ENCODE peak calls at places on chromosomes 13 and 19, in six cellular contexts. P is heart left ventricle, A is AG09309, R is neural progenitor cell, J is psoas muscle, S is hepatocyte. C is an unnamed sample.

GRCh38 chr13:43567608-43568007 is 219.2 kb downstream of the ENOX1 start:
- DNase-seq in P (no peak), R (no peak), J (no peak), A (peak), S (no peak), C (no peak)

GRCh38 chr13:79628463-79628862 is 147.5 kb downstream of the NDFIP2 start:
- DNase-seq in S (no peak), J (no peak), R (no peak), P (no peak), A (no peak), C (no peak)

GRCh38 chr19:2233601-2234280 is 2.4 kb downstream of the PLEKHJ1 start:
- DNase-seq in R (no peak), A (no peak), J (no peak), P (no peak), S (no peak), C (no peak)

GRCh38 chr19:41377977-41378707 is 1.8 kb downstream of the TMEM91 start:
- DNase-seq in J (peak), A (no peak), P (no peak), S (peak), R (peak), C (no peak)

GRCh38 chr19:1384478-1385110 is 887 bp downstream of the NDUFS7 start:
- DNase-seq in P (no peak), A (no peak), J (no peak), S (no peak), R (no peak), C (no peak)

GRCh38 chr19:42023121-42023942 is 29.3 kb upstream of the ATP1A3 start:
- DNase-seq in P (peak), A (no peak), R (peak), S (no peak), J (peak), C (no peak)

GRCh38 chr19:1851581-1852293 is 3.5 kb upstream of the REXO1 start:
- DNase-seq in A (no peak), P (peak), J (no peak), S (no peak), R (no peak), C (no peak)

GRCh38 chr13:67134322-67135129 is 95.6 kb downstream of the PCDH9 start:
- DNase-seq in P (no peak), S (no peak), R (no peak), A (no peak), J (no peak), C (no peak)

GRCh38 chr19:13366529-13367143 is 139.6 kb downstream of the CACNA1A start:
- DNase-seq in S (no peak), J (no peak), P (no peak), A (peak), R (peak), C (no peak)

GRCh38 chr13:94009696-94010095 is 469.8 kb downstream of the DCT start:
- DNase-seq in R (no peak), S (no peak), P (no peak), J (no peak), A (peak), C (no peak)

GRCh38 chr13:82800391-82800790 is 1081.9 kb downstream of the SLITRK1 start:
- DNase-seq in J (no peak), R (no peak), S (no peak), P (no peak), A (peak), C (no peak)

GRCh38 chr19:10774893-10775292 is 57.0 kb downstream of the DNM2 start:
- DNase-seq in J (no peak), A (no peak), S (no peak), R (no peak), P (no peak), C (no peak)

GRCh38 chr19:29214411-29214810 is 1.5 kb upstream of the UQCRFS1 start:
- DNase-seq in S (no peak), A (no peak), P (no peak), J (no peak), R (no peak), C (no peak)

GRCh38 chr19:46412034-46412982 is 1.1 kb downstream of the CCDC8 start:
- DNase-seq in R (peak), A (no peak), J (no peak), S (peak), P (no peak), C (no peak)

GRCh38 chr19:46420056-46420455 is 6.7 kb upstream of the CCDC8 start:
- DNase-seq in A (no peak), R (no peak), P (no peak), J (no peak), S (no peak), C (no peak)

GRCh38 chr19:46413262-46414031 is at the start of gene CCDC8:
- DNase-seq in R (peak), S (peak), P (peak), J (peak), A (peak), C (peak)

GRCh38 chr19:46412983-46413261 is 442 bp downstream of the CCDC8 start:
- DNase-seq in P (no peak), A (no peak), R (no peak), S (no peak), J (no peak), C (no peak)

DNA sequence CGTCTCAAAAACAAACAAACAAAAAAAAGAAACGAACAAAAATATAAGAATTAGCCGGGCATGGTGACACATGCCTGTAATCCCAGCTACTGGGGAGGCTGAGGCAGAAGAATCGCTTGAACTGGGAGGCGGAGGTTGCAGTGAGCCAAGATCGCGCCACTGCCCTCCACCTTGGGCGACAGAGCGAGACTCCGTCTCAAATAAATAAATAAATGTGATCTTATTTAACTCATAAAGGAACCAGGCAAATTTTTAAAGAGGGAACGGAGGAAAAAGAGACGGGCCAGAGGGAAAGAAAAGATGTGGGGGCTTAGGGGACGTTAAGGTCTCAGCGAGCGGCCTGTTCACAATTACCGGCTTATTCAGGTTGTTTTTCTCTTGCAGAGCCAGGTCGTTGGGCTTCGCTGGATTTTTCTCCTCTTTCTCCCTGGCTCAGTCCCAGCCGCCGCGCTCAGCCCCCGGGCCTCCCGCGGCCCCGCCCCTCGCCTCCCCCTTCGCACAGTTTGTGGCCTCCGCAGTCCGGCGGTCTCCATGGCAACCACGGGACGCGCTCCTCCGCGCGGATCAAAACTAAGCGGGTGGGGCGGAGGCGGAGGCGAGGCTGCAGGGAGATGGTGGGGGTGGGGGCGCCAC is 2.8 kb upstream of the CCDC8 start:
- DNase-seq in R (peak), P (peak), S (peak), A (no peak), J (peak), C (peak)
- H3K4me3 ChIP-seq in R (peak), P (no peak), S (peak), A (peak), J (peak), C (peak)

DNA sequence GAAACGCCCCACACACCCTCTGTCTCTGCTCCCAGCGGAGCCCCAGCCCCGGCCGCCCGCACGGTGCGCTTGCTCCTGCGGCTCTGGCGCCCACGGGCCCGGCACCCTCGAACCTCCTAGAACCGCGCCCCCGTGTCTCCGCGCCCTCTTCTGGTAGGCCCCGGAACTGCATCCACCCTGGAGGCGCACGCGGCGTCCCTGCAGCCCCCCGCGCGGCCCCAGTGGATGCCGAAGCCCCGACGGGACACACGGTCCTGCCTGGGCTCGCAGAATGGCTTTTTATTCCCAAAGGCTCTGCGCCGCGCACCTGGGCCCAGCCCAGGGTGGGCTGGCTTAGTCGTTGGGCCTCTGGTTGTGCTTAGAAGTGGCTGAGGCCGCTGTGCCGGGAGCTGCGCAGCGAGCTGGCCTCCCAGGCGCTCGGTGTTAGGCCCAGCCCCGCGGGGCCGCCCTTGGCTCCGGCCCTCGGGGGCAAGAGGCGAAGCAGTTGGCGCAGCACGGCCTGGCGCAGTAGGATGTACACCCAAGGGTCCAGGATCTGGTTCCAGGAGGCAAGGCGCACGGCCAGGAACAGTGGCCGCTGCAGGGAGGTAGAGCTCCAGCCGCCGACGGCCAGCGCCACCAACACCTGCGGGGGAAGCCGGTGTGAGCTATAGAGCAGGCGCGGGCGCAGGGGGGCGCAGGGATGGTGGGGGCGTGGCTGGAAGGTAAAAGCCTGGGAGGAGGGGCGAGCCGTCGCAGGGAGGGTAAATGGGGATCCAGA is 2.8 kb downstream of the PTGER1 start:
- DNase-seq in R (peak), A (no peak), P (peak), J (peak), S (peak), C (no peak)
- H3K4me3 ChIP-seq in R (peak), A (no peak), P (no peak), J (peak), S (no peak), C (no peak)

DNA sequence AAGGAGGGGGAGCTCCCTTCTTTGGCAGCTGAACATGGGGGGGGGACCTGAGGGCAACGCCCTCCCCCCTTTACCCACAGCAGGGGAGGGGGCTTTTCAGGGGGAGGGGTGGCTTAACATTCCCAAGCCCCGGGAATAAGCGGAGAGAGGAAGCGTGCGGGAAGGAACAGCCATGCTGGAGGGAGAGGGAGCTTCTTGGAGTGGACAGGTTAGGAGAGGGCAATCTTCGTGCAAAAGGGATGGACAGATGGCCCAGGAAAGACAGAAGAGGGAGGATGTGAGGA is 10.8 kb downstream of the C19orf81 start:
- DNase-seq in P (no peak), J (no peak), S (no peak), R (peak), A (no peak), C (no peak)
- H3K4me3 ChIP-seq in P (no peak), J (no peak), S (no peak), R (peak), A (no peak), C (no peak)

GRCh38 chr13:83880275-83881027 is 1.8 kb downstream of the SLITRK1 start:
- DNase-seq in P (no peak), J (no peak), R (peak), A (no peak), S (no peak), C (no peak)
- H3K4me3 ChIP-seq in P (no peak), J (no peak), R (peak), A (peak), S (no peak), C (no peak)

GRCh38 chr13:28530729-28531194 is 35.8 kb upstream of the FLT1 start:
- DNase-seq in S (no peak), J (no peak), R (no peak), A (no peak), P (no peak), C (no peak)
- H3K4me3 ChIP-seq in S (no peak), J (peak), R (peak), A (peak), P (peak), C (peak)

GRCh38 chr19:7067716-7068115 is 1.8 kb upstream of the ZNF557 start:
- DNase-seq in P (no peak), R (no peak), S (no peak), J (no peak), A (peak), C (no peak)

GRCh38 chr19:7072541-7072940 is 3.0 kb downstream of the ZNF557 start:
- DNase-seq in S (no peak), J (no peak), P (no peak), R (no peak), A (no peak), C (no peak)

GRCh38 chr19:7069904-7070226 is 362 bp downstream of the ZNF557 start:
- DNase-seq in S (no peak), A (no peak), J (no peak), R (no peak), P (no peak), C (no peak)

GRCh38 chr19:7069042-7069903 is at the start of gene ZNF557:
- DNase-seq in S (peak), J (peak), A (peak), P (peak), R (peak), C (peak)

GRCh38 chr19:7068599-7068998 is 904 bp upstream of the ZNF557 start:
- DNase-seq in S (no peak), J (no peak), R (no peak), A (no peak), P (no peak), C (no peak)
- H3K4me3 ChIP-seq in S (no peak), J (peak), R (peak), A (peak), P (peak), C (peak)

DNA sequence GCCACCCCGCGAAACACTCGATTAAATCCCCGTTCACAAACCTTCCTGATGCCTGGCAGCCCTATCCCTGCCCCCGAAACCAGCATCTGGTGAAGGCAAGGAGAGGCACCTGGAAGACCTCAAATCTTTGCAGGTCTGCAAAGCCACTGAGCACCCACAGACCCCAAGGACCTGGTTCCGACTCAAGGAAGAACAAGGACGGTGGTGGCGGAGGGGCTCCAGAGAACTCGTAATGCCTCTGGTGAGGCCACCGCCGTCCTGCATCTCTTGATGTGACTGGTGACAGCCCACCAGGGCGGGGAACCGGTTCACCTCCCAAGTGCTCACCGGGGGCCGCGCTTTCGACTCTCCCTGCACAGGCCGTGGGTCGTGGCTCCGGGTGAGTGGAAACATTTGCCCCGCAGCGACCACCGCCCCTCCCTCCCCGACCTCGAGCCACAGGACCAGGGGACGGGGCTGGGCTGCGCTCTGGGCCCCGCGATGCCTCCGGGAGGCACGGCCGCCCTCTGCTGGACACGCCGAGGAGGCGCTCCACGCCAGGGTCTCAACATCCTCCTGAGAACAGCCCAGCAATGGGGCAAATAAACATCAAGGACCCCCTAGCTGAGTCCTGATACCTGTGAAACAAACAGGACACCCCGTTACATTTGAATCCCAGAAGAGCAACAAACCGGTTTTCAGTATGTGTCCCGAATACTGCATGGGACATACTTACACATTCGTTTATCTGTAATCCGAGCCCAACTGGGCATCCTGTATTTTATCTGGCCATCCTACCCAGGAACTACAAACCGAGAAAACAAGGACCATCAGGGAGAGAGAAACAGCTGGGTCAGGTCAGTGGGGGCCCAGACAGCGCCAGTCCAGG is 3.9 kb upstream of the PLPP2 start:
- DNase-seq in R (peak), A (no peak), S (peak), J (peak), P (peak), C (peak)
- H3K4me3 ChIP-seq in R (peak), A (no peak), S (no peak), J (peak), P (peak), C (no peak)